ENCODE peak calls at places on chromosomes 2 and 18, in six cellular contexts. X, U, Z, G, H and O are unnamed samples.

GRCh38 chr2:44894058-44894457 is 47.4 kb upstream of the SIX3 start:
- DNase-seq in Z (no peak), G (no peak), H (no peak), X (no peak), U (no peak), O (no peak)

GRCh38 chr18:13067124-13067523 is 76.0 kb downstream of the CEP192 start:
- DNase-seq in G (no peak), U (no peak), Z (no peak), X (no peak), H (no peak), O (no peak)

GRCh38 chr2:143504397-143504796 is 375.2 kb downstream of the ARHGAP15 start:
- DNase-seq in X (no peak), H (no peak), Z (no peak), U (no peak), G (no peak), O (no peak)

GRCh38 chr2:1366546-1367134 is 46.6 kb upstream of the TPO start:
- DNase-seq in H (no peak), G (peak; percentile 32), X (no peak), U (no peak), Z (no peak), O (peak; percentile 10)

GRCh38 chr18:38751897-38752296 is 1186.3 kb upstream of the CELF4 start:
- DNase-seq in H (no peak), G (no peak), Z (no peak), U (no peak), X (no peak), O (no peak)

GRCh38 chr2:192197387-192197786 is 2.7 kb upstream of the TMEFF2 start:
- DNase-seq in Z (no peak), U (peak; percentile 3), X (peak; percentile 36), G (no peak), H (no peak), O (no peak)

GRCh38 chr2:31251851-31252250 is 17.9 kb downstream of the EHD3 start:
- DNase-seq in H (no peak), G (no peak), X (no peak), Z (no peak), U (no peak), O (no peak)

GRCh38 chr2:172215172-172215935 is 112.7 kb upstream of the DLX2 start:
- DNase-seq in U (no peak), G (peak; percentile 69), X (no peak), H (no peak), Z (no peak), O (no peak)

GRCh38 chr2:12931211-12931844 is 214.6 kb downstream of the TRIB2 start:
- DNase-seq in H (peak; percentile 28), X (peak; percentile 59), G (no peak), U (peak; percentile 4), Z (no peak), O (no peak)

GRCh38 chr2:211957799-211958198 is 580.8 kb downstream of the ERBB4 start:
- DNase-seq in U (no peak), Z (no peak), G (no peak), H (no peak), X (no peak), O (no peak)

GRCh38 chr18:44181951-44182350 is 498.7 kb upstream of the SETBP1 start:
- DNase-seq in X (no peak), U (no peak), H (no peak), Z (no peak), G (no peak), O (no peak)

GRCh38 chr2:181904022-181904632 is 12.6 kb downstream of the ITPRID2 start:
- DNase-seq in X (peak; percentile 89), U (peak; percentile 15), Z (no peak), H (no peak), G (no peak), O (no peak)

GRCh38 chr18:32742620-32743019 is 30.2 kb downstream of the KLHL14 start:
- DNase-seq in Z (no peak), U (no peak), G (no peak), H (no peak), X (no peak), O (no peak)

GRCh38 chr18:69400253-69400975 is at the start of gene DOK6:
- DNase-seq in U (peak; percentile 12), Z (peak; percentile 28), X (peak; percentile 53), G (no peak), H (no peak), O (no peak)

GRCh38 chr2:149427371-149427770 is 97.0 kb downstream of the LYPD6 start:
- DNase-seq in U (no peak), H (no peak), G (no peak), X (no peak), Z (no peak), O (no peak)

GRCh38 chr2:170679607-170680079 is 35.5 kb upstream of the SP5 start:
- DNase-seq in G (no peak), Z (no peak), H (no peak), X (no peak), U (no peak), O (no peak)

GRCh38 chr2:97673915-97674283 is 4.4 kb downstream of the C2orf92 start:
- DNase-seq in G (no peak), H (no peak), U (no peak), Z (no peak), X (no peak), O (no peak)

GRCh38 chr2:30325542-30326328 is 94.4 kb downstream of the LBH start:
- DNase-seq in U (no peak), X (no peak), Z (no peak), G (no peak), H (no peak), O (no peak)

DNA sequence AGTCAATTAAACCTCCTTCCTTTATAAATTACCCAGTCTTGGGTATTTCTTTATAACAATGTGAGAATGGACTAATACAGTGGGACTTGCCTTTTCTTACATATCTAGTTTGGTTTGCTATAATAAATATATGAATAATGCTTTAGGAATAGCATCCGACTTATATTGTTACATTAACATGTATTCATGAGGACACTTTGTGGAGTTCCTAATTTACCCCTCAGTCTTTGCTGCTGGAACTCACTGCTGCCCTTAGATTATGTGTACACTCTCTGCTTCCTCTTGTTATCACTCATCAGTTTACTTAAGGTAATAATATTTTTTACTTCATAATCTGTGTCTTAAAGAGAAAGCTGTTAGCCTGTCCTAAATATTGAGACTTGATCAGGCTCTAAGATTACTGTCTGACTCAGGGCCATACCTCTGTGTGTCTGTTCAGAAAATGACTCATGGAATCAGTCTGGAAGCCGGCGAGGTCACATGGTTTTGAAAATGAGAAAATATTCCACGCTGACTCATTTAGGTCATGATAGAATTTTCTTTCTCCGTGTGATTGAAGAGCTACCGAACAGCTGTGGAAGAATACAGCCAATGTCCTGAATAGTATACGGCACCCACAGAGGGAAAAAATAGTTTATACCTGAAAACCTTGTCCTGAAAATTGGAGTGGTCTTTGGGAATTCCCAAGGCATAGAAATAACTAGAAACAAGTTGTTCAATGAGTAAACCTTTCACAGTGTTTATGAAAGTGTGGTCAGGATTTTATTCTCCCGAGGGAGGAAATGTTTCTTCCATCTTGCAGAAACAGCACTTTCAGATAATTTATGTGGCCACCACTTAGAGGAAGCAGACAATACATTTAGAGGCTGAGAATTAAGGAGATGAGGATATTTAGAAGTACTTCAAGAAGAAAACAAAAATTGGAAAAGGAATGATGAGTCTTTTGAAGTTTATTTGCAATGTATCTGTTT is 156.4 kb downstream of the DSEL start:
- DNase-seq in Z (no peak), X (peak; percentile 97), U (peak; percentile 36), H (no peak), G (peak; percentile 34), O (peak; percentile 77)
- TF ChIP-seq POLR2A in Z (no peak), X (no peak), U (no peak), H (no peak), G (no peak), O (no peak)

DNA sequence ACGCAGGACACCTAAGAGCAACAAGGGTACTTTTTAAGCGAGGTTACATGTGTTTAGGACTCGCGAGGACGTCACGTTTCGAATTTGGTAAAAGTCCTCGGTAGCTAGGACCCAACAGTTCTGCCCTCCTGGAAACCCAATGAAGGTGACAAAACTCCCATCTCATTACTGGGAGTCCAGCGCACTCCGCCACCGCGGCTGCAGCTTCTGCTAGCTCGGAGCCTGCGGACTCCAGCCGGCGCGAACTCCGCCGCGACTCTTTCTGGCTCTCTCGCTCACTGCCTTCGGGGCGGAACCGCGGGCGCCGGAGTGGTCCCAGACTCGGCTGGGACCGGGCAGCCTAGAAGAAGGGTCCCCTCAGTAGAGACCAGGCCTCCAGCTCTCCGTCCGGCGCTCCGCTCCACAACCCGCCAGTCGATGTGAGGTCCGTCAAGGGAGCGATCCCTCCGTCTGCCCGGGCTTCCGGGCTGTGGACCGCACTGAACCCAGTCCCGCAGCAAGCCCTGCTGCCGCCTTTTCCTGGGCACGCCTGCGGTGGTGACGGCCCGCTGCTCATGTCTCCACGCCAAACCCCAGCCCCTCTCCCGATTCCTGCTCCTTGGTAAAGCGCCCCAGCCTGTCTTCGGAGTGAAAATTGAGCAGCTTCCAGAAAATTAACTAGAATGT is 3.0 kb upstream of the OSR1 start:
- DNase-seq in G (no peak), U (no peak), X (peak; percentile 33), Z (no peak), H (no peak), O (no peak)
- H3K4me1 ChIP-seq in G (no peaks in the 10 kb centered on the region), U (peaks cover 13% of the 10 kb centered on the region), X (peaks cover 18% of the 10 kb centered on the region), Z (peaks cover 29% of the 10 kb centered on the region), H (no peaks in the 10 kb centered on the region), O (peaks cover 39% of the 10 kb centered on the region)

DNA sequence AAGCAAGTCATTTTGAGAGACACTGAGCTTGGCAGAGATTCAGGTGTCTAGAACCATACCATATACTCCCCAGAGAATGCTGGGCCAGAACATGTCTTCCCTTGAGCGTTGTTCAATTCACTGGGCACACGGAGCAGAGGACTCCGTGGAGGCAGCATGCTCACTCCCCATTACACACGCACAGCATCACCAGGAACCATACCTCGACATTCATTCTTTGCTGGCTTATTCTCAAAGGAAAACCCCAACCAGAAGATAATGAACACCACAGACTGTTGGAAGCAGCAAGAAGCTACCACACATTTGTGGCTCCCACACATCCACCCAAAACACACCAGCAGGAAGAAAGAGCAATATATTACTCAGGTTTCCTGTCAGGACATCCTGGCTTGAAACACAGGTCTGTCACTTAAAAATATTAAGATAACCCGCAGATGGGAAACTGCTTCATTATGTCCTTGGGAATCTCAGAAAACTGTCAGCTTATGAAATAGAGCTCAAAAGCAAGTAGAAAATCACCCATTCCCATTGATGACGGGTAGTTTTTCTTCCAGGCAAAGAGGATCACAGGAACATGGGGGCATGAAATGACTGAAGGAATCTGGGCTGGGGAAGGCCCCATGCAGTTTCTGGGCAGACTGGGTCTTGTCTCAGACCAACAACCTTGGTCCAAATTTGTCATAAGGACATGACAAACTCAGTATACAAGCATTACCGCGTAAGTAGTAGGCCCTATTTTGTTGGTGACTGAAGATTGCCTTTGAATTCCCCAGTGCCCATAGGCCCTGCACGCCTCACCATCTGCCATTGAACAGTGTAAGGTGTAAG is 46.5 kb downstream of the PCBP1 start:
- DNase-seq in G (no peak), H (no peak), U (no peak), Z (no peak), X (peak; percentile 77), O (no peak)
- TF ChIP-seq POLR2A in G (no peak), H (no peak), U (no peak), Z (no peak), X (no peak), O (no peak)

GRCh38 chr2:10424916-10425505 is 23.1 kb downstream of the ODC1 start:
- DNase-seq in Z (no peak), H (no peak), X (no peak), G (no peak), U (no peak), O (no peak)

GRCh38 chr2:10423400-10423774 is 24.7 kb downstream of the ODC1 start:
- DNase-seq in U (no peak), X (no peak), H (no peak), G (no peak), Z (no peak), O (no peak)

GRCh38 chr2:10425656-10426055 is 22.5 kb downstream of the ODC1 start:
- DNase-seq in Z (no peak), G (no peak), U (no peak), X (no peak), H (no peak), O (no peak)

GRCh38 chr2:10422732-10423399 is 25.3 kb downstream of the ODC1 start:
- DNase-seq in H (no peak), U (no peak), Z (no peak), G (no peak), X (no peak), O (no peak)

GRCh38 chr2:10424051-10424450 is 24.1 kb downstream of the ODC1 start:
- DNase-seq in H (no peak), U (no peak), G (no peak), Z (no peak), X (no peak), O (no peak)
- H3K4me1 ChIP-seq in H (no peaks in the 10 kb centered on the region), U (no peaks in the 10 kb centered on the region), G (no peaks in the 10 kb centered on the region), Z (no peaks in the 10 kb centered on the region), X (no peaks in the 10 kb centered on the region), O (no peaks in the 10 kb centered on the region)